ENCODE peak calls at places on chromosomes 6 and 20, in seven cellular contexts. P is dorsolateral prefrontal cortex, T is NB4, N is heart left ventricle, J is mucosa of descending colon, S is fibroblast of pulmonary artery, B is OCI-LY7. Q is an unnamed sample.

GRCh38 chr6:46655803-46656202 is 3.0 kb downstream of the SLC25A27 start:
- DNase-seq in N (no peak), S (no peak), B (peak), T (peak), P (no peak), J (peak), Q (no peak)

GRCh38 chr20:22490287-22491187 is 93.8 kb downstream of the FOXA2 start:
- DNase-seq in P (no peak), B (no peak), T (peak), N (no peak), J (peak), S (peak), Q (no peak)

GRCh38 chr6:158031445-158032353 is 50.0 kb downstream of the SYNJ2 start:
- DNase-seq in T (peak), B (no peak), N (peak), S (peak), P (peak), J (peak), Q (no peak)

GRCh38 chr20:47330933-47331708 is 25.4 kb downstream of the ZMYND8 start:
- DNase-seq in T (peak), S (peak), N (no peak), B (no peak), J (no peak), P (no peak), Q (no peak)

GRCh38 chr6:20811112-20811746 is 277.0 kb downstream of the CDKAL1 start:
- DNase-seq in P (no peak), T (no peak), B (no peak), N (peak), J (no peak), S (peak), Q (no peak)

GRCh38 chr6:89045585-89045984 is 35.0 kb upstream of the PNRC1 start:
- DNase-seq in N (no peak), T (no peak), S (no peak), B (no peak), P (no peak), J (no peak), Q (no peak)

GRCh38 chr6:50819527-50819905 is 845 bp downstream of the TFAP2B start:
- DNase-seq in N (no peak), J (no peak), P (no peak), S (peak), B (no peak), T (no peak), Q (no peak)

GRCh38 chr6:69843189-69843588 is 23.2 kb upstream of the COL19A1 start:
- DNase-seq in N (no peak), J (no peak), P (no peak), T (no peak), B (no peak), S (no peak), Q (no peak)

GRCh38 chr6:108235121-108235520 is 25.7 kb downstream of the SNX3 start:
- DNase-seq in N (no peak), P (no peak), T (no peak), S (no peak), J (no peak), B (no peak), Q (no peak)

GRCh38 chr20:44087051-44087856 is 99.7 kb downstream of the JPH2 start:
- DNase-seq in S (no peak), N (no peak), T (no peak), P (no peak), B (no peak), J (no peak), Q (no peak)

GRCh38 chr20:35618032-35618371 is 2.4 kb downstream of the SPAG4 start:
- DNase-seq in S (no peak), J (no peak), N (no peak), P (no peak), T (no peak), B (no peak), Q (no peak)
- TF ChIP-seq CTCF in S (no peak), J (no peak), N (no peak), P (no peak), T (no peak), B (peak), Q (no peak)

GRCh38 chr6:37317312-37318038 is 36.3 kb upstream of the RNF8 start:
- DNase-seq in J (no peak), S (no peak), T (no peak), P (no peak), B (no peak), N (no peak), Q (no peak)

GRCh38 chr6:37313698-37314097 is 40.1 kb upstream of the RNF8 start:
- DNase-seq in T (no peak), J (no peak), N (no peak), P (no peak), S (no peak), B (no peak), Q (no peak)

GRCh38 chr6:37314117-37314802 is 39.5 kb upstream of the RNF8 start:
- DNase-seq in J (no peak), N (no peak), B (no peak), P (no peak), S (no peak), T (no peak), Q (no peak)

GRCh38 chr6:37316071-37316470 is 37.7 kb upstream of the RNF8 start:
- DNase-seq in B (no peak), T (no peak), S (no peak), N (no peak), P (no peak), J (no peak), Q (no peak)

GRCh38 chr6:37314803-37315515 is 38.8 kb upstream of the RNF8 start:
- DNase-seq in P (no peak), S (peak), B (peak), N (peak), T (peak), J (peak), Q (peak)
- TF ChIP-seq CTCF in P (no peak), S (peak), B (peak), N (peak), T (peak), J (no peak), Q (peak)

DNA sequence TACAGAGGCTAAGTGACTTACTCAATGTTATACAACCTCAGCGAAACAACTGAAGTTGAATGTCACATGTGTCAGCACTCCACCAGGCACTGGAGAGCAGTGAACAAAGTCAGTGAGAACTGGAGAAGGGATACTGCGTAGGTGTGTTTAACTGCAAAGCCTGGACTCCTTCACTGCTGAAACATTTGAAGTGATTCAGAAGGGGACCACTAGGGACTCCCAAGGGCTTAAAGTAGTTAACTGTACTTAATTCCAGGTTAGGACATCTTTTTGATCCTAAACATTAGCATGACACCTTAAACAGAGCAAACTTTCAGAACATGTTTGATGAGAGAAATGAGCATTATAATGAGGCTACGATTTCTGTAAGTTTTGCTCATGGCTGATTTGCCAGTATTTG is 45.0 kb upstream of the ZBTB24 start:
- DNase-seq in S (peak), P (no peak), N (no peak), T (peak), J (no peak), B (peak), Q (no peak)
- TF ChIP-seq CTCF in S (peak), P (no peak), N (no peak), T (peak), J (no peak), B (peak), Q (no peak)

DNA sequence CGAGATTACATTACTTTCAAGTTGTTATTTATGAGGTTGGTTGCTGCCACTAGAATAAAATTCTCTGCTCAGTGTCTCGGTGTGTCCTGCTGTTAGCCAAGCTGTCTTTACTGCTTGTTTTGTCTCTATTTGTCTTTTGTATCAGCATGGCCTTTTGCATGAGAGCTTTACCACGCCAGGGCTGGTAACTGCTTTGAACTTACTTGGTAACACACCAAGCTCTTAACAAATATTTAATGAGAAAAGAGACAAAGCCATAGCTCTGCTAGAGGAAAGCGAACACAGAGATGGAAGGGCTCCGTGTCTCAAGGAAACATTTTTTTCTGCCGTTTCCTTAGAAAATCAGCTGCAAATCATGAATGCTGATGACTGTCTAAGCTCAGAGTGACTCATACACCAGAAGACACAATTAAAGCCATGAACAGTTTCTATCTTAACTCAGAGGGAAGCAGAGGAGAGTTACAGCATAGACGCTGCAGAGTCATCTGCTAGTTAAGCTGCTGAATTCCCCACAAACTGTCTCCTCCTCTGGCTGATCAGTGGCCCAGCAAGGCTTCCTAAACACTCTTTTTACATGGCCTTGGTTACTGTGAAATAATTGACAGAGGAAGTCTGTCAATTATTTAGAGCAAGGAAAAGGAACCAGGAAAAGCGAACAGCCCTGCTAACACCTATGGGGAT is 44.8 kb downstream of the AGPAT4 start:
- DNase-seq in J (no peak), B (no peak), N (no peak), T (peak), P (no peak), S (peak), Q (peak)
- TF ChIP-seq CTCF in J (no peak), B (no peak), N (no peak), T (no peak), P (no peak), S (no peak), Q (no peak)

DNA sequence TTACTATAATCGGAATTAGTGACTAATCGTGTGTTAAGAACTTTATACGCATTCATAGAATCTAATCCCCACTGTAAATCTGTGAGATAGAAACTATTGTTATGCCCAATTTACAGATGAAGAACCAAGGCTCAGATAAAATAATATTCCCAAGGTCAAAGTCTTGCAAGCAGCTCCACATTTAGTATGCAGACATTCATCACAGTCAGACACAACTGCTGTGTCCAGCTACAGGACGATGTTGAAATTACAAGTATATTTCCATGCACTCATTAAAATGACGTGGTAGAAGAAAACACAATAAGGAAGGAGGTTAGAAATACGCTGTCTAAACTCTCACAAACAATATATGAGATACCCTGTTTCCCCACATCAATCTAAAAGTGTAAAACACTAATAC is 82.5 kb downstream of the PREX1 start:
- DNase-seq in J (no peak), N (no peak), T (no peak), P (no peak), S (peak), B (no peak), Q (no peak)
- TF ChIP-seq CTCF in J (no peak), N (no peak), T (no peak), P (no peak), S (no peak), B (no peak), Q (no peak)

GRCh38 chr6:33053230-33053629 is 20.2 kb downstream of the HLA-DPA1 start:
- DNase-seq in T (no peak), P (no peak), B (no peak), N (no peak), S (no peak), J (no peak), Q (no peak)

GRCh38 chr6:33050013-33050800 is 23.2 kb downstream of the HLA-DPA1 start:
- DNase-seq in P (no peak), J (no peak), T (peak), S (no peak), N (no peak), B (no peak), Q (no peak)

GRCh38 chr6:33052627-33053026 is 20.8 kb downstream of the HLA-DPA1 start:
- DNase-seq in S (no peak), N (no peak), J (no peak), T (no peak), P (no peak), B (no peak), Q (no peak)

GRCh38 chr6:33049323-33049722 is 24.1 kb downstream of the HLA-DPA1 start:
- DNase-seq in T (peak), P (no peak), B (peak), J (no peak), N (no peak), S (no peak), Q (no peak)
- TF ChIP-seq CTCF in T (peak), P (no peak), B (peak), J (no peak), N (no peak), S (peak), Q (peak)

GRCh38 chr6:56865081-56865875 is 89.6 kb upstream of the BEND6 start:
- DNase-seq in S (no peak), T (no peak), B (no peak), N (no peak), P (no peak), J (no peak), Q (no peak)

GRCh38 chr6:56864171-56864616 is 90.7 kb upstream of the BEND6 start:
- DNase-seq in B (no peak), P (no peak), N (no peak), S (no peak), T (no peak), J (no peak), Q (no peak)

GRCh38 chr6:56868687-56869086 is 86.2 kb upstream of the BEND6 start:
- DNase-seq in S (peak), N (no peak), T (no peak), B (no peak), P (no peak), J (no peak), Q (no peak)

GRCh38 chr6:56869346-56869745 is 85.6 kb upstream of the BEND6 start:
- DNase-seq in P (no peak), B (no peak), J (no peak), T (no peak), N (no peak), S (no peak), Q (no peak)

GRCh38 chr6:56866917-56867522 is 87.9 kb upstream of the BEND6 start:
- DNase-seq in S (peak), J (no peak), T (no peak), B (no peak), N (no peak), P (no peak), Q (no peak)
- TF ChIP-seq CTCF in S (no peak), J (no peak), T (no peak), B (no peak), N (no peak), P (no peak), Q (no peak)

DNA sequence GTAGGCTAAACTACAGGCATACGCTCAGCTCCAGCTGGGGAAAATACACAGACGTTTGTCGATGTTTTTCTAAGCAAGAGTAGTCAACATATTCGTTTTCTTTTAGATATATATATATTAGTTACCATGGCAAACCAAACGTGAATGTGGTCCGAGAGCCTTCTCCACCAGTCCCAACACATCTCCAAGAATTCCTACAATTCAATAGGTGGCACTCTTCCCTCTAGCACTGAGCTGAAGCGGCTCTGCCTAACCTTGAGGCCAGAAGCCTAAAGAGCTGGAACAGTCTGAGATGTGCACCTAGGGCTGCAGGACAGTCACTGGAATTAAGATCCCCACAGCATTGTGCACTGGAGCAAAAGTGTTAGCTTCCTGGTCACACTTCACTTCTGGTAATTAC is 70.3 kb upstream of the BEND3 start:
- DNase-seq in T (no peak), N (no peak), J (no peak), B (no peak), P (no peak), S (peak), Q (no peak)
- TF ChIP-seq CTCF in T (no peak), N (no peak), J (no peak), B (no peak), P (no peak), S (peak), Q (no peak)

GRCh38 chr6:39451831-39452230 is 129.3 kb upstream of the KCNK16 start:
- DNase-seq in P (no peak), B (peak), J (no peak), N (no peak), T (peak), S (no peak), Q (no peak)
- TF ChIP-seq CTCF in P (no peak), B (peak), J (no peak), N (no peak), T (peak), S (peak), Q (peak)

DNA sequence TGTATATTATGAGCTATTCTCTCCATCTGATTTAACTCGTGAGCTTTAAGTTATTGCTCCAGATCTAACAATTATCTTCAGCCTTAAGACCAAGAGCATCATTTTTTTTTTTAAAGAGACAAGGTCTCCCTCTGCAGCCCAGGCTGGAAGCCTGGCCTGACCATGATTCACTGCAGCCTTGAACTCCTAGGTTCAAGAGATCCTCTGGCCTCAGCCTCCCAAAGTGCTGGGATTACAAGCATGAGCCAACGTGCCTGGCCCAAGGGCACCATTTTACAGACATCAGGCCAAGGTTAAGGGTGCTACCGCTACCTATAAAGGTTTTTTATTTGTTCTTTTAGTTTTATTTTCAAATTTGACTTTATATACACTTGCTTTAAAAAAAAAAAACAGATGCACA is 2.3 kb downstream of the SUPT3H start:
- DNase-seq in P (no peak), B (no peak), S (no peak), J (no peak), T (peak), N (no peak), Q (no peak)
- TF ChIP-seq CTCF in P (no peak), B (no peak), S (no peak), J (no peak), T (no peak), N (no peak), Q (peak)

Q was measured in GM10248.